ENCODE peak calls at places on chromosomes 4 and X, in four cellular contexts. S is cardiac fibroblast, L is GM12864, C is mammary epithelial cell. I is an unnamed sample.

GRCh38 chr4:166622425-166622977 is 611.8 kb downstream of the SPOCK3 start:
- DNase-seq in C (no peak), S (no peak), L (no peak), I (peak)

GRCh38 chr4:2482693-2483092 is 13.8 kb downstream of the RNF4 start:
- DNase-seq in S (peak), C (no peak), L (peak), I (peak)

GRCh38 chr4:147655639-147656038 is 28.3 kb downstream of the PRMT9 start:
- DNase-seq in S (no peak), L (no peak), C (no peak), I (no peak)

GRCh38 chr4:87353592-87353991 is 30.9 kb upstream of the HSD17B13 start:
- DNase-seq in L (peak), S (peak), C (peak), I (no peak)

GRCh38 chr4:3232001-3232400 is 17.0 kb upstream of the MSANTD1 start:
- DNase-seq in L (no peak), S (no peak), C (no peak), I (no peak)

GRCh38 chr4:61294001-61294400 is 93.9 kb downstream of the ADGRL3 start:
- DNase-seq in S (no peak), C (no peak), L (no peak), I (no peak)

GRCh38 chrX:140715787-140716186 is 6.2 kb downstream of the LINC00632 start:
- DNase-seq in L (no peak), S (no peak), C (no peak), I (no peak)

GRCh38 chrX:119647552-119648420 is 41.6 kb upstream of the NKRF start:
- DNase-seq in C (no peak), S (no peak), L (peak), I (no peak)

GRCh38 chrX:86195343-86195742 is 47.1 kb downstream of the DACH2 start:
- DNase-seq in C (no peak), L (no peak), S (no peak), I (no peak)

GRCh38 chrX:20042221-20042620 is 51.4 kb upstream of the BCLAF3 start:
- DNase-seq in S (no peak), L (no peak), C (no peak), I (no peak)

GRCh38 chrX:2846992-2847391 is 18.3 kb downstream of the GYG2 start:
- DNase-seq in L (no peak), S (no peak), C (no peak), I (no peak)

GRCh38 chrX:104270916-104271512 is 16.3 kb upstream of the ESX1 start:
- DNase-seq in C (peak), L (no peak), S (peak), I (no peak)

GRCh38 chr4:55169352-55169959 is 44.1 kb upstream of the KDR start:
- DNase-seq in S (peak), C (no peak), L (no peak), I (no peak)

GRCh38 chrX:53048169-53049126 is at the start of gene GPR173:
- DNase-seq in C (no peak), S (peak), L (no peak), I (peak)

GRCh38 chr4:53315300-53315699 is 50.6 kb downstream of the SCFD2 start:
- DNase-seq in L (no peak), C (no peak), S (peak), I (no peak)

GRCh38 chr4:76388160-76388908 is 32.6 kb downstream of the CCDC158 start:
- DNase-seq in S (no peak), L (no peak), C (peak), I (no peak)

GRCh38 chrX:20585782-20586181 is 319.1 kb upstream of the RPS6KA3 start:
- DNase-seq in S (peak), L (no peak), C (no peak), I (no peak)

GRCh38 chr4:167906851-167907250 is 185.5 kb upstream of the ANXA10 start:
- DNase-seq in L (no peak), S (no peak), C (no peak), I (no peak)

GRCh38 chrX:68999351-68999750 is 165.9 kb downstream of the PJA1 start:
- DNase-seq in C (peak), S (no peak), L (no peak), I (no peak)

GRCh38 chrX:3124041-3124440 is 82.8 kb downstream of the ARSF start:
- DNase-seq in S (peak), L (no peak), C (no peak), I (no peak)

DNA sequence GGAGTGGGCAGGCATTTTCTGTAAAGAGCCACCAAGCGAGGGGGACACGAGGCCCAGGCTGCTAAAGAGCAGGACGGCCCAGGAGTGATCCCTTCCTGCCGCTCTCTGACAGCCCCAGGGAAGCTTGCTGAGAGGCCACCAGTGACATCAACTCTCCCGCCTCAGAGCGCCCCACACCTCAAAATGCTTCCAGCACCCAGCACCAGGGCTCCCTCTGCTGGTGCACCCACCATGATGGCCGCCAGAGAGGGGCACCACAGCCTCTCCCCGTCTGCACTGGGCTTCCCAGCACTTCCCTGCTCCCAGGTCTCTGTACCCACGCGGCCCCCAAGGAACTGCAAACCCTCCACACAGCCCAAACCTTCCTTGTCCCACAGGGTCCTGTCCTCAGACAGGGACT is 40.4 kb downstream of the GAK start:
- DNase-seq in C (no peak), L (no peak), S (peak), I (no peak)
- TF ChIP-seq CTCF in C (no peak), L (peak), S (peak), I (peak)

DNA sequence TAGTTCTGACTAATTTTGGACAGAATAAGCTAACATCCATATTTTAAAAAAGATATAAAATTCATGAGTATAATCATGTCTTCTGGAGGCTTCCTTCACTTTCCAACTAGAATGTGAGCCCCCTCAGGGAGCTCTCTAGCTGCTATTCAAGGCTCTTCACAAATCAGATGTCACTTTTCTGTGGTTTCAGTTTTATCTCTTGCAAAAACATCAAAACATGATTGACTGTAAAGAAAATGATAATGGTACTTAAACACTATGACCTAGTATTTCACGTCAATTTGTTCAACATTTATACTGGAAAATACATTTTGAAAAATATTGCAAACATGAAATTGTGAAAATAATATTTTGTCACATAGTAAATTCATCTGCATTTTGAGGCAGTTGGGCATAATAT is 234.2 kb downstream of the UNC5C start:
- DNase-seq in L (no peak), C (no peak), S (no peak), I (no peak)
- TF ChIP-seq CTCF in L (no peak), C (no peak), S (no peak), I (no peak)

DNA sequence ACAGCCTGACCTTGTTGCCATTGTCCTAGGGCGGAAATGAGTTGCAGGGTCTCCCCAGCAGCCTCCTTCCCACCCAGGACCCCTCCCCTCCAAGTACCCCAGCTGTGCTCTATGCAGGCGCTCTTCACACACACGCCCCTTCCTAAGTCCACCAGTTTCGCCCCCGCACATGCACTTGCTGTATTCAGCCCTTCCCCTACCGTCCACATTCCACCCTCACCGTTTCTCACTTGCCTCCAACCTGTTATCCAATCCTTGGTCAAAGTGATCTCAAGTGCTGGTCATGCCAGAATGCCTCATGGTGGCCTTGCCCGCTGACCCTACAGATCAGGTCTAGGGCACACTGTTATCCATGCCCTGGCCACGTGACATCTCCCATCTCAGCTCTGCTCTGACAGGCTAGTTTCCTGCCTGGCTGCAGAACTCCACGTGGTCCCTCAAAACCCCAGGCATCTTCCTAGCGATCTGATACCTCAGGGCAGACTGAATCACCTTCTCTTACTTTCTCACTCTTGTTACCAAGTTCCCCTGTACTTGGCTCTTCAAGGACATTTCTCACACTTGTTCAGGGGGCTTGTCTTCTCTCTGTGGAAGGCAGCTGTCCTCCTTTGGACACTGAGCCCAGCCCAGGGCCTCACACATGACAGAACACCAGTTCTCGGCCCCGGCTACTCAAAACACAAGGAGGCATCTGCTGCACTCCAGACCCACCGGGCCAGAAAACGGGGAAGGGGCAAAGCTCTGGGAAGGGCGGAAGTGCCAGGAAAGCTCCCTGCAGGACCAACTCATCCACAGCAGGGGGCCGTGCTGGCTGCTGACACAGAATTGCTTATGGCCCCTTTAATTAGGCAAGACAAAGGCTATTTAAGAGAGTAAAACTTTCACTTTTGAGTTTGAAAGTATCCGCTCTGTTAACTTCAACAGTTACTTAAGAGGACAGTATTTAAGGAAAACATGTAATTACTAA is 39.9 kb downstream of the NSG1 start:
- DNase-seq in L (no peak), C (no peak), S (no peak), I (no peak)
- TF ChIP-seq CTCF in L (no peak), C (no peak), S (no peak), I (peak)

GRCh38 chrX:27491397-27491796 is 28.3 kb upstream of the PPP4R3C start:
- DNase-seq in L (no peak), S (no peak), C (no peak), I (no peak)
- TF ChIP-seq CTCF in L (no peak), S (no peak), C (no peak), I (no peak)

DNA sequence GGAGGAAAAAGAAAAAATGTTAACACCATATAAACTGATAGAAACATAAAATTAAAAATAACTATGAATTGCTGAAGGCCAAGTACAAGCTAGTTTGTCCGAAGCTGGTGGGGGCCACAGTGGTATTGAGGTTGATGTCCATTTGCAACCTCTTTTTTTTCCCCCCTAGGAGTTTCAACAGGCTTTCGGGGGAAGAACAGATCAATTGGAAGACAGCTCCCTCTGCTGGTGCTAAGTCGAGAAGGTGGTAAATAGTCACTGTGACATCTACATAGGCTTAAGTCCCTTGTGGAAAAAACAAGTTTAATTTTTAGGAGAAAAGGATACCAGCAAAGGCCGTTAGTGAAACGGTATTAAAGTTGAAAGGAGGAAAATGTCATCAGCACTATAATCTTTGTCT is 115.7 kb upstream of the ZXDA start:
- DNase-seq in L (no peak), C (peak), S (peak), I (no peak)
- TF ChIP-seq CTCF in L (peak), C (peak), S (peak), I (peak)

GRCh38 chr4:895596-895995 is 36.5 kb downstream of the GAK start:
- DNase-seq in C (no peak), S (no peak), L (no peak), I (no peak)

GRCh38 chr4:896630-897029 is 35.5 kb downstream of the GAK start:
- DNase-seq in L (no peak), C (no peak), S (no peak), I (no peak)

GRCh38 chr4:898123-898522 is 34.0 kb downstream of the GAK start:
- DNase-seq in L (no peak), C (no peak), S (no peak), I (no peak)

GRCh38 chr4:893995-894705 is 38.0 kb downstream of the GAK start:
- DNase-seq in C (no peak), L (no peak), S (no peak), I (no peak)

DNA sequence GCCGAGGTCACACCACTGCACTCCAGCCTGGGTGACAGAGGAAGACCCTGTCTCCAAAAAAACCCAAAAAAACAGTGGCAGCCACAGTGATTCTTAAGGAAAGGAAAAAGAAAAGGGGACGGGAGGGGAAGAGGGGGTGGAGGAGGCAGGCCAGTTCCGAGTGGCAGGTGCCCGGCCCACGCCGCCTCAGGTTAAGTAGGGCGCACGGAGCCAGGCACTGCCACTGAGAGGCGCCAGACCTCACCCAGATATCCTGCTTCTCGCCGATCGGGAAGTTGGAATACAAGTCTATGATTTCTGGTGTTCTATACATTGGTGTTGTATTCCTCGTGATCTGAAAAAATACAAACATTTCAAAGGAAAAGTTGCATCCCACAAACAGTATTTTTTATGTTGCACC is 35.9 kb downstream of the GAK start:
- DNase-seq in C (no peak), S (no peak), L (no peak), I (no peak)
- TF ChIP-seq CTCF in C (no peak), S (no peak), L (peak), I (no peak)

I was measured in retinal pigment epithelial cell.